ENCODE peak calls at places on chromosome 9, in eight cellular contexts. B is stromal cell of bone marrow; T is cardiac muscle cell; A is HuH-7; D is stimulated activated naive CD8-positive, alpha-beta T cell treated with anti-CD3 and anti-CD28 coated beads, Interleukin-15, amount 100 ng/mL, for 72 hours; N is choroid plexus epithelial cell; V is central memory CD8-positive, alpha-beta T cell; W is PC-9. P is an unnamed sample.

GRCh38 chr9:28779240-28779639 is 1206.0 kb upstream of the C9orf72 start:
- DNase-seq in B (peak), T (no peak), A (no peak), D (no peak), N (peak), V (no peak), W (no peak), P (no peak)

GRCh38 chr9:115730396-115730795 is 423.2 kb upstream of the PAPPA start:
- DNase-seq in B (no peak), T (no peak), A (no peak), D (no peak), N (no peak), V (no peak), W (no peak), P (no peak)

GRCh38 chr9:34220218-34220617 is 41.4 kb downstream of the UBAP1 start:
- DNase-seq in B (no peak), T (no peak), A (no peak), D (no peak), N (no peak), V (no peak), W (no peak), P (no peak)

GRCh38 chr9:33818167-33818831 is 1.3 kb downstream of the UBE2R2 start:
- DNase-seq in B (no peak), T (no peak), A (peak), D (no peak), N (no peak), V (no peak), W (peak), P (peak)

GRCh38 chr9:38422555-38423245 is 1.6 kb downstream of the IGFBPL1 start:
- DNase-seq in B (no peak), T (no peak), A (no peak), D (no peak), N (no peak), V (no peak), W (no peak), P (no peak)

GRCh38 chr9:2559212-2560152 is 62.1 kb upstream of the VLDLR start:
- DNase-seq in B (peak), T (no peak), A (no peak), D (no peak), N (peak), V (no peak), W (peak), P (no peak)

GRCh38 chr9:76181020-76181641 is 213.1 kb downstream of the RFK start:
- DNase-seq in B (no peak), T (no peak), A (peak), D (peak), N (peak), V (no peak), W (peak), P (no peak)

GRCh38 chr9:34079181-34079580 is 30.5 kb upstream of the UBAP2 start:
- DNase-seq in B (no peak), T (no peak), A (no peak), D (no peak), N (peak), V (no peak), W (peak), P (no peak)

GRCh38 chr9:93136011-93136440 is 2.0 kb upstream of the NINJ1 start:
- DNase-seq in B (no peak), T (no peak), A (no peak), D (no peak), N (peak), V (no peak), W (no peak), P (peak)

GRCh38 chr9:124869986-124870560 is 8.1 kb downstream of the ARPC5L start:
- DNase-seq in B (peak), T (peak), A (no peak), D (peak), N (peak), V (peak), W (no peak), P (no peak)

GRCh38 chr9:118209343-118209742 is 505.1 kb downstream of the TLR4 start:
- DNase-seq in B (no peak), T (no peak), A (no peak), D (no peak), N (no peak), V (no peak), W (no peak), P (no peak)

GRCh38 chr9:135588886-135589595 is 27.5 kb downstream of the PAEP start:
- DNase-seq in B (no peak), T (no peak), A (no peak), D (no peak), N (no peak), V (no peak), W (no peak), P (no peak)

GRCh38 chr9:79581388-79581787 is 9.6 kb downstream of the TLE4 start:
- DNase-seq in B (no peak), T (no peak), A (no peak), D (no peak), N (peak), V (no peak), W (no peak), P (no peak)

GRCh38 chr9:419571-420156 is 205.0 kb downstream of the DOCK8 start:
- DNase-seq in B (peak), T (no peak), A (no peak), D (no peak), N (peak), V (no peak), W (peak), P (no peak)

GRCh38 chr9:93677641-93678136 is 101.3 kb downstream of the PHF2 start:
- DNase-seq in B (no peak), T (no peak), A (no peak), D (no peak), N (no peak), V (no peak), W (no peak), P (no peak)

GRCh38 chr9:73649552-73649951 is 497.9 kb downstream of the ANXA1 start:
- DNase-seq in B (no peak), T (no peak), A (no peak), D (no peak), N (no peak), V (no peak), W (no peak), P (no peak)

GRCh38 chr9:109244179-109245132 is 76.4 kb downstream of the EPB41L4B start:
- DNase-seq in B (no peak), T (peak), A (peak), D (peak), N (peak), V (peak), W (peak), P (peak)

GRCh38 chr9:135887585-135888050 is 19.7 kb downstream of the CAMSAP1 start:
- DNase-seq in B (no peak), T (peak), A (no peak), D (peak), N (no peak), V (peak), W (no peak), P (no peak)

GRCh38 chr9:124217839-124218437 is 39.8 kb upstream of the NEK6 start:
- DNase-seq in B (no peak), T (no peak), A (no peak), D (no peak), N (no peak), V (no peak), W (no peak), P (no peak)

GRCh38 chr9:115590016-115590415 is 472.1 kb upstream of the TNC start:
- DNase-seq in B (peak), T (no peak), A (no peak), D (no peak), N (peak), V (no peak), W (peak), P (no peak)

GRCh38 chr9:92484563-92484962 is 2.3 kb upstream of the ASPN start:
- DNase-seq in B (no peak), T (no peak), A (no peak), D (no peak), N (no peak), V (no peak), W (no peak), P (no peak)

GRCh38 chr9:94825620-94825958 is 99.1 kb downstream of the AOPEP start:
- DNase-seq in B (no peak), T (no peak), A (no peak), D (no peak), N (no peak), V (no peak), W (no peak), P (no peak)

GRCh38 chr9:128025756-128026155 is 41.4 kb downstream of the NAIF1 start:
- DNase-seq in B (no peak), T (no peak), A (no peak), D (no peak), N (no peak), V (no peak), W (no peak), P (no peak)

GRCh38 chr9:101176384-101176783 is 147.9 kb downstream of the PLPPR1 start:
- DNase-seq in B (no peak), T (no peak), A (peak), D (no peak), N (no peak), V (no peak), W (no peak), P (no peak)

GRCh38 chr9:3567988-3568387 is 42.2 kb upstream of the RFX3 start:
- DNase-seq in B (no peak), T (no peak), A (no peak), D (no peak), N (no peak), V (no peak), W (no peak), P (no peak)

GRCh38 chr9:21395778-21396717 is 10.8 kb upstream of the IFNA2 start:
- DNase-seq in B (no peak), T (peak), A (peak), D (peak), N (peak), V (peak), W (no peak), P (peak)

GRCh38 chr9:135613946-135614805 is 25.2 kb downstream of the GLT6D1 start:
- DNase-seq in B (no peak), T (no peak), A (no peak), D (no peak), N (no peak), V (no peak), W (no peak), P (no peak)

GRCh38 chr9:93978498-93978897 is 23.3 kb upstream of the BARX1 start:
- DNase-seq in B (no peak), T (no peak), A (no peak), D (no peak), N (no peak), V (no peak), W (no peak), P (no peak)

GRCh38 chr9:34158362-34158869 is 20.4 kb upstream of the UBAP1 start:
- DNase-seq in B (no peak), T (peak), A (no peak), D (no peak), N (peak), V (no peak), W (peak), P (peak)

GRCh38 chr9:99868845-99869244 is 37.6 kb upstream of the STX17 start:
- DNase-seq in B (no peak), T (no peak), A (no peak), D (no peak), N (no peak), V (no peak), W (no peak), P (no peak)